ENCODE peak calls at places on chromosomes 1 and 21, in four cellular contexts. O, V, J and T are unnamed samples.

GRCh38 chr1:153070243-153070642 is 1.2 kb downstream of the SPRR2B start:
- DNase-seq in O (no peak), V (no peak), J (no peak), T (no peak)

GRCh38 chr1:180213401-180214177 is 16.5 kb upstream of the LHX4 start:
- DNase-seq in O (no peak), V (no peak), J (no peak), T (no peak)

GRCh38 chr1:214264196-214264595 is 16.8 kb upstream of the SMYD2 start:
- DNase-seq in O (no peak), V (no peak), J (no peak), T (no peak)

GRCh38 chr1:205447457-205448415 is 8.1 kb downstream of the BLACAT1 start:
- DNase-seq in O (no peak), V (no peak), J (no peak), T (no peak)

GRCh38 chr1:56837244-56837926 is 17.2 kb upstream of the C8A start:
- DNase-seq in O (no peak), V (no peak), J (no peak), T (peak; percentile 1)

GRCh38 chr1:108817016-108817415 is 39.9 kb downstream of the AKNAD1 start:
- DNase-seq in O (no peak), V (no peak), J (no peak), T (no peak)

GRCh38 chr1:96236156-96236739 is 485.3 kb upstream of the PTBP2 start:
- DNase-seq in O (peak; percentile 43), V (peak; percentile 44), J (peak; percentile 13), T (no peak)

GRCh38 chr1:117656202-117656641 is 50.4 kb downstream of the TENT5C start:
- DNase-seq in O (no peak), V (no peak), J (no peak), T (no peak)

GRCh38 chr1:34840426-34840825 is 19.1 kb downstream of the SMIM12 start:
- DNase-seq in O (no peak), V (no peak), J (no peak), T (peak; percentile 30)

GRCh38 chr1:116680752-116681151 is 13.2 kb upstream of the IGSF3 start:
- DNase-seq in O (no peak), V (no peak), J (no peak), T (no peak)

GRCh38 chr1:16017461-16018303 is at the start of gene HSPB7:
- DNase-seq in O (no peak), V (peak; percentile 96), J (peak; percentile 34), T (peak; percentile 91)

GRCh38 chr1:214473392-214473791 is 78.0 kb downstream of the PTPN14 start:
- DNase-seq in O (no peak), V (no peak), J (no peak), T (no peak)

GRCh38 chr21:42679319-42679981 is 26.0 kb downstream of the PDE9A start:
- DNase-seq in O (no peak), V (no peak), J (no peak), T (no peak)

GRCh38 chr1:30743584-30744059 is 14.0 kb downstream of the LAPTM5 start:
- DNase-seq in O (no peak), V (no peak), J (no peak), T (no peak)

GRCh38 chr1:36937371-36937770 is 96.9 kb downstream of the GRIK3 start:
- DNase-seq in O (no peak), V (no peak), J (no peak), T (no peak)

GRCh38 chr1:221724931-221725605 is 16.8 kb downstream of the DUSP10 start:
- DNase-seq in O (no peak), V (no peak), J (no peak), T (no peak)

GRCh38 chr1:119179051-119179450 is 38.6 kb upstream of the WARS2 start:
- DNase-seq in O (no peak), V (no peak), J (no peak), T (no peak)

GRCh38 chr1:246647513-246647912 is 76.7 kb upstream of the SCCPDH start:
- DNase-seq in O (no peak), V (no peak), J (peak; percentile 33), T (no peak)

GRCh38 chr1:23554481-23555224 is 4.6 kb downstream of the ID3 start:
- DNase-seq in O (no peak), V (peak; percentile 73), J (peak; percentile 91), T (peak; percentile 83)

GRCh38 chr1:155504207-155504606 is 58.4 kb downstream of the ASH1L start:
- DNase-seq in O (peak; percentile 12), V (no peak), J (peak; percentile 40), T (no peak)

GRCh38 chr1:232886304-232886703 is 64.1 kb upstream of the NTPCR start:
- DNase-seq in O (no peak), V (no peak), J (no peak), T (no peak)

GRCh38 chr1:40034869-40035268 is 5.7 kb upstream of the CAP1 start:
- DNase-seq in O (no peak), V (no peak), J (no peak), T (no peak)

GRCh38 chr1:72186733-72187307 is 95.5 kb downstream of the NEGR1 start:
- DNase-seq in O (peak; percentile 8), V (no peak), J (no peak), T (no peak)

GRCh38 chr1:64948905-64949833 is 17.2 kb downstream of the JAK1 start:
- DNase-seq in O (no peak), V (no peak), J (no peak), T (no peak)

GRCh38 chr1:99594205-99594604 is 51.7 kb upstream of the PALMD start:
- DNase-seq in O (no peak), V (no peak), J (no peak), T (no peak)

GRCh38 chr1:203454986-203455471 is 20.6 kb upstream of the PRELP start:
- DNase-seq in O (no peak), V (no peak), J (no peak), T (no peak)

GRCh38 chr1:56638248-56638647 is 6.9 kb upstream of the PRKAA2 start:
- DNase-seq in O (no peak), V (no peak), J (no peak), T (no peak)

GRCh38 chr1:87592156-87592555 is 263.5 kb downstream of the LMO4 start:
- DNase-seq in O (no peak), V (no peak), J (no peak), T (no peak)

GRCh38 chr1:109163549-109163948 is 49.6 kb downstream of the ELAPOR1 start:
- DNase-seq in O (no peak), V (no peak), J (no peak), T (no peak)

GRCh38 chr1:97254731-97255463 is 533.3 kb downstream of the PTBP2 start:
- DNase-seq in O (no peak), V (no peak), J (no peak), T (no peak)

GRCh38 chr1:242239394-242239793 is 240.5 kb upstream of the MAP1LC3C start:
- DNase-seq in O (no peak), V (no peak), J (peak; percentile 16), T (no peak)

GRCh38 chr1:31786366-31787060 is 22.4 kb upstream of the ADGRB2 start:
- DNase-seq in O (no peak), V (no peak), J (no peak), T (no peak)

DNA sequence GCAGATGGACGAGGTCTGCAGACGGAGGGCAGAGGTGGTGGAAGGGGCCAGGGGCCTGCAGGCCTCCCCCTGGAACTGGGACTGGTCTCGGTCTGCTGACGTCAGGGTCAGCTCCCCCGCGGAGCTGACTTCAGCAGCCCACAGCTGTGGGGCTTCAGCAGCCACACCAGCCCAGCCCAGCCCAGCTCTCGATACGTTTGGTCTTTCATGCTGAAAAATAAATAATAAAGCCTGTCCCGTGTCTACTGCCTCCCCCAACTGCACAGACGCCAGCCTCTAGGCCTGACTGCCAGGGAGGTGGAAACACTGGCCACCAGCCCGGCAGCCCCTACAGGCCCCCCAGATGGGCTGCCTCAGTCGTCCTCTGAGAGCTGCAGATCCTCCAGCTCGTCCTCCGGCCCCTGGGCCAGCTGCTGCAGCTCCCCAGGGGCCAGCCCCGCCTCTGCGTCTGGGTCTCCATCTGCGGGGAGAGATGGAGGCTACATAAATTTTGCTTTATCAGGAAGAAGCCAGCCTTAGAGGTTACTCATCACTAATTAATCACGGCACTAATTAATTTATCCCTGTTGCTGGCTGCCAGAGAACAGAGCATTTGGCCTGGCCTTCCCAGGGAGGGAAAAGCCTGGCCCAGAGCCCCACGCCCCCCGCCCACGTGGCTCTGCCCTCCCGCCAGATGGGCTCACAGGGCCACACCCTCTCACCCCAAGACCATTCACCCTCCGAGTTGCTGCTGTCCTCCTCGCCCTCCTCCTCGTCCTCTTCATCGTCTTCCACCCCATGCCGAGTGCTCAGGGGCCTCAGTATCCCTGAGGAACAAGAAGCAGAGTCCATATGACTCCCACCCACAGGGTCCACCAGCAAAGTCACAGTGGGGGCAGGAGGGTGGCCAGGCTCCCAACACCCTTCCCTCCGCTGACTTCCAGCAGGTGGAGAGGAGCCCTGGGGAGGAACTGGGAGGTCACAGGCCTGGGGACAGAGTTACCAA is 14.4 kb downstream of the NOC2L start:
- DNase-seq in O (no peak), V (peak; percentile 83), J (peak; percentile 95), T (no peak)
- TF ChIP-seq CTCF in O (no peak), V (no peak), J (no peak), T (no peak)

GRCh38 chr21:45880097-45881068 is 101.2 kb upstream of the COL6A1 start:
- DNase-seq in O (peak; percentile 10), V (peak; percentile 66), J (peak; percentile 83), T (no peak)

GRCh38 chr21:45882641-45883040 is 98.9 kb upstream of the COL6A1 start:
- DNase-seq in O (no peak), V (no peak), J (no peak), T (no peak)

GRCh38 chr21:45885597-45885929 is 96.0 kb upstream of the COL6A1 start:
- DNase-seq in O (no peak), V (no peak), J (no peak), T (no peak)

GRCh38 chr21:45886610-45887026 is 95.0 kb upstream of the COL6A1 start:
- DNase-seq in O (no peak), V (no peak), J (no peak), T (no peak)

GRCh38 chr21:45883090-45883489 is 98.5 kb upstream of the COL6A1 start:
- DNase-seq in O (no peak), V (no peak), J (no peak), T (no peak)
- H3K4me1 ChIP-seq in O (no peaks in the 10 kb centered on the region), V (no peaks in the 10 kb centered on the region), J (peaks cover 21% of the 10 kb centered on the region), T (peaks cover 34% of the 10 kb centered on the region)

DNA sequence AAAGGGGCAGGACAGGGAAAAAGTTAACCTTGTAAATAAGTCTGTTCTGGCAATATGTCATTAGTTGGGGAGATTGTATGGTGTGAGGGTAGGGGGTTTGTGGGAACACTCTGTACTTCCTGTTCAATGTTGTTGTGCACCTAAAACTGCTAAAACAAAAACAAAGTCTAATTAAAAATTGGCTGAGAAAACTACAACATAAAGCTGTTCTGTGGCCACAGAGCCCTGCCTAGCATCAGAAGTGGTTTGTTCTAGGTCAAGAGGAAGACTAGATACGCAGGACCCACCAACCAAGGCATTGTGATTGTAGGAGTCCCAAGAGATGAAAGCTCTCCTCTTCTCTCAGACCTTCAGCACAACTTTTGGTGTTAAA is 81.0 kb upstream of the LRRC8D start:
- DNase-seq in O (no peak), V (no peak), J (no peak), T (no peak)
- H3K27me3 ChIP-seq in O (no peaks in the 10 kb centered on the region), V (no peaks in the 10 kb centered on the region), J (no peaks in the 10 kb centered on the region), T (no peaks in the 10 kb centered on the region)

DNA sequence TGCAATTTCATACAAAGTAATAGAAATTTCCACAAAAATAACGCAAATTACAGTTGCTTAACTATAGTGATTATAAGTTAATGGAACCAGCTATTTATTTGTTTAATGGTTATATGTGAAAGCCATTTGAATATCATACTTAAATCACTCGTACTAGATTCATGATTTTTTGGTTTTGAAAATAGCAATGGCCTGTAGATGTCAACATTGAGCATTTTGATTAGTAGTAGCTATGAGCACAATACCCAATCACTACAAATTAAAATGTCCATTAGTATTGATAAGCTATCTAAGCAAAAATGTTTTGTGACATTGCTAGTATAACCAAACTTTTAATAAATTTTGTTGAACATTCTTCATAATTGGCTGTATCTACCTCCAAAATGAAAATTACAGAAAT is 10.0 kb downstream of the COL24A1 start:
- DNase-seq in O (no peak), V (no peak), J (no peak), T (no peak)
- TF ChIP-seq CTCF in O (peak; percentile 34), V (no peak), J (no peak), T (no peak)

GRCh38 chr1:54376085-54377039 is 29.8 kb downstream of the SSBP3 start:
- DNase-seq in O (no peak), V (no peak), J (no peak), T (no peak)
- H3K4me1 ChIP-seq in O (no peaks in the 10 kb centered on the region), V (peaks cover 12% of the 10 kb centered on the region), J (peaks cover 2% of the 10 kb centered on the region), T (no peaks in the 10 kb centered on the region)